ENCODE peak calls at places on chromosome 15, in four cellular contexts. I is stimulated activated CD4-positive, alpha-beta T cell treated with anti-CD3 and anti-CD28 coated beads, Interleukin-12 subunit alpha, Interleukin-12 subunit beta, amount 100 ng/mL, for 4 hours; E is kidney; J is NCI-H2081. D is an unnamed sample.

GRCh38 chr15:101093959-101094358 is 157.9 kb downstream of the CHSY1 start:
- DNase-seq in I (no peak), E (no peak), J (no peak), D (no peak)

GRCh38 chr15:77840962-77841361 is 208.2 kb upstream of the LINGO1 start:
- DNase-seq in I (no peak), E (no peak), J (no peak), D (no peak)

GRCh38 chr15:101020945-101021344 is 101.8 kb downstream of the LRRK1 start:
- DNase-seq in I (no peak), E (no peak), J (no peak), D (no peak)

GRCh38 chr15:63501256-63502089 is 2.9 kb upstream of the USP3 start:
- DNase-seq in I (no peak), E (peak), J (no peak), D (peak)

GRCh38 chr15:36612063-36612788 is 32.8 kb downstream of the CDIN1 start:
- DNase-seq in I (no peak), E (no peak), J (no peak), D (no peak)

GRCh38 chr15:75348034-75348562 is 1.3 kb downstream of the NEIL1 start:
- DNase-seq in I (no peak), E (peak), J (no peak), D (no peak)

GRCh38 chr15:74173545-74174215 is at the start of gene ISLR:
- DNase-seq in I (no peak), E (peak), J (no peak), D (no peak)

GRCh38 chr15:72116680-72117447 is 1.1 kb downstream of the MYO9A start:
- DNase-seq in I (no peak), E (no peak), J (no peak), D (peak)

GRCh38 chr15:74245342-74245931 is 9.3 kb downstream of the CCDC33 start:
- DNase-seq in I (no peak), E (no peak), J (peak), D (no peak)

GRCh38 chr15:68346986-68347385 is 69.4 kb downstream of the FEM1B start:
- DNase-seq in I (no peak), E (no peak), J (no peak), D (no peak)

GRCh38 chr15:72515591-72516389 is 41.7 kb downstream of the ARIH1 start:
- DNase-seq in I (no peak), E (no peak), J (no peak), D (no peak)

GRCh38 chr15:87634361-87634760 is 622.2 kb downstream of the NTRK3 start:
- DNase-seq in I (no peak), E (no peak), J (no peak), D (no peak)

GRCh38 chr15:71168163-71168832 is 53.0 kb downstream of the THSD4 start:
- DNase-seq in I (no peak), E (no peak), J (no peak), D (no peak)

GRCh38 chr15:49038382-49038781 is 7.9 kb downstream of the SECISBP2L start:
- DNase-seq in I (no peak), E (no peak), J (no peak), D (no peak)

GRCh38 chr15:39472661-39473657 is 107.9 kb upstream of the THBS1 start:
- DNase-seq in I (no peak), E (peak), J (no peak), D (no peak)

GRCh38 chr15:73983211-73983727 is 8.8 kb downstream of the STOML1 start:
- DNase-seq in I (no peak), E (peak), J (no peak), D (no peak)

GRCh38 chr15:89747708-89748682 is 3.1 kb downstream of the MESP1 start:
- DNase-seq in I (no peak), E (peak), J (no peak), D (no peak)